ENCODE peak calls at places on chromosomes 12 and 14, in nine cellular contexts. G, J, H, T, Z, A, X, D and R are unnamed samples.

GRCh38 chr12:97541366-97541765 is 78.8 kb downstream of the RMST start:
- DNase-seq in G (no peak), J (no peak), H (no peak), T (no peak), Z (no peak), A (no peak), X (no peak), D (no peak), R (no peak)

GRCh38 chr14:70257526-70257925 is 68.8 kb upstream of the SLC8A3 start:
- DNase-seq in G (peak; percentile 60), J (no peak), H (peak; percentile 72), T (no peak), Z (peak; percentile 64), A (peak; percentile 36), X (peak; percentile 8), D (no peak), R (peak; percentile 10)

GRCh38 chr12:115308918-115309317 is 624.9 kb upstream of the TBX3 start:
- DNase-seq in G (no peak), J (no peak), H (no peak), T (no peak), Z (no peak), A (no peak), X (no peak), D (no peak), R (no peak)

GRCh38 chr14:85907536-85907935 is 377.6 kb downstream of the FLRT2 start:
- DNase-seq in G (no peak), J (no peak), H (peak; percentile 42), T (no peak), Z (no peak), A (peak; percentile 40), X (no peak), D (no peak), R (no peak)

GRCh38 chr12:111363578-111363977 is 5.3 kb downstream of the PHETA1 start:
- DNase-seq in G (no peak), J (peak; percentile 53), H (no peak), T (no peak), Z (no peak), A (no peak), X (no peak), D (no peak), R (no peak)

GRCh38 chr12:109222062-109222461 is 87.0 kb downstream of the FOXN4 start:
- DNase-seq in G (no peak), J (no peak), H (no peak), T (no peak), Z (no peak), A (no peak), X (no peak), D (no peak), R (no peak)

GRCh38 chr12:91819132-91819447 is 326.6 kb downstream of the BTG1 start:
- DNase-seq in G (no peak), J (no peak), H (no peak), T (peak; percentile 5), Z (no peak), A (no peak), X (no peak), D (no peak), R (no peak)

GRCh38 chr12:120639771-120640721 is at the start of gene CABP1:
- DNase-seq in G (no peak), J (no peak), H (peak; percentile 92), T (peak; percentile 55), Z (no peak), A (peak; percentile 85), X (no peak), D (peak; percentile 85), R (peak; percentile 83)

GRCh38 chr14:22558221-22558913 is 30.7 kb downstream of the DAD1 start:
- DNase-seq in G (no peak), J (no peak), H (peak; percentile 79), T (no peak), Z (no peak), A (peak; percentile 35), X (no peak), D (no peak), R (peak; percentile 71)

GRCh38 chr12:111404362-111405148 is 1.2 kb upstream of the SH2B3 start:
- DNase-seq in G (no peak), J (peak; percentile 58), H (peak; percentile 92), T (peak; percentile 71), Z (no peak), A (peak; percentile 57), X (no peak), D (peak; percentile 51), R (peak; percentile 81)

GRCh38 chr12:100688451-100688864 is 106.1 kb upstream of the ANO4 start:
- DNase-seq in G (no peak), J (peak; percentile 46), H (no peak), T (no peak), Z (no peak), A (no peak), X (no peak), D (no peak), R (no peak)

GRCh38 chr12:99960312-99960711 is 24.4 kb downstream of the ANKS1B start:
- DNase-seq in G (no peak), J (no peak), H (no peak), T (no peak), Z (peak; percentile 46), A (no peak), X (no peak), D (peak; percentile 16), R (no peak)

GRCh38 chr14:68616255-68616902 is 176.5 kb downstream of the ZFP36L1 start:
- DNase-seq in G (peak; percentile 37), J (peak; percentile 19), H (no peak), T (no peak), Z (peak; percentile 25), A (no peak), X (peak; percentile 7), D (no peak), R (peak; percentile 57)
- TF ChIP-seq EZH2phosphoT487 in G (no peak), J (no peak), H (no peak), T (no peak), Z (no peak), A (no peak), X (no peak), D (no peak), R (no peak)

DNA sequence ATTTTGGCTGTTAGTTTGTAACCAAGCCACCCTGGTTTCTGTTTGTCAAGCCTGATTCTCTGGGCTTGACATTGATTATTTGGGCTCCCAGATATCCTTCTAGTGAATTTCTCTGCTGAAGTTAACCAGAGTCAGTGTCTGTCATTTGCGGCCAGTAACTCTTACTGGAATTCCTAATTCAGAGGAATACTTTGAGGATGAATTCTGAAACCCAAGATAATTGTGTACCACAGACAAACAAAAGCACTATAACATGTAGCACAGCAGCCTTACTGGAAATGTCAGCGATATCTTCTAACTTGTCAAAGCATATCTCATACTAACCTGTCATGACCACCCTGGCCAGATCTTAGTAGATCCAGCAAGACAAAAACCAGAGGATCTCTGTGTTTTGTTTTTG is 84.4 kb upstream of the HIF1A start:
- DNase-seq in G (no peak), J (no peak), H (no peak), T (no peak), Z (no peak), A (no peak), X (no peak), D (no peak), R (no peak)
- H3K27ac ChIP-seq in G (no peak overlapping the region), J (no peak overlapping the region), H (peak overlapping the region; percentile 55), T (peak overlapping the region; percentile 43), Z (no peak overlapping the region), A (no peak overlapping the region), X (no peak overlapping the region), D (no peak overlapping the region), R (no peak overlapping the region)

DNA sequence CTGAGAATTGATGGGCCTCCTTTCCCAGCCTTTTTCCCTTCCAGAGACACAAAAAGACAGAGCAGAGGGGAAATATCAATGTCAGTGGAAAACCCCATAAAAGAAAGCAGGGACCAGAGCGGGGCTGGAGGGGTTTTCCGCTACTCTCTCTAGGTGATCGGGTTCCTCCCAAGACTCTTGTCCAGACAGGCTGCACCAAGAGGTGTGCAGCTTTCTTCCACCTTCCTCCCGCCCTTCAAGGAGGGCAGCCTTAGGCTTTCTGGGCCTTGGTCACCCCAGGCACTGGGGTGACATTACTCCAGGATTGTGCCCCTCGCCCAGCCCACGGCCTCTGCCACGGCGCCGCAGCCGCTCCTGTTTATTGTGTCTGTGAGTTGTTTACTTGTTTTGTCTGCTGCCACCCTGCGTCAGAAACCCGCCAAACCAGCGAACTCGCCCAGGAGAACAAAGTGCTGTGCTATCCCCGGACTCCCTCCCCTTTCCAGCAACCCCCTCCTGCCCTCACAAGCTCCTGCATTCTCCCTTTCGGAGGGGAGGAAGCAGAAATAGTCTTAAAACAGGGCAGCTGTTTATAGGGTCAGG is 6.7 kb upstream of the HOXC6 start:
- DNase-seq in G (no peak), J (peak; percentile 78), H (peak; percentile 86), T (no peak), Z (no peak), A (peak; percentile 74), X (no peak), D (no peak), R (peak; percentile 24)
- H3K4me2 ChIP-seq in G (peak overlapping the region; percentile 59), J (peak overlapping the region; percentile 94), H (peak overlapping the region; percentile 52), T (peak overlapping the region; percentile 90), Z (no peak overlapping the region), A (no peak overlapping the region), X (peak overlapping the region; percentile 52), D (no peak overlapping the region), R (peak overlapping the region; percentile 44)

GRCh38 chr12:10636611-10637010 is 23.2 kb upstream of the MAGOHB start:
- DNase-seq in G (no peak), J (no peak), H (peak; percentile 11), T (no peak), Z (peak; percentile 62), A (no peak), X (no peak), D (no peak), R (no peak)

GRCh38 chr12:10645910-10646309 is 27.9 kb downstream of the STYK1 start:
- DNase-seq in G (no peak), J (no peak), H (no peak), T (no peak), Z (no peak), A (no peak), X (no peak), D (no peak), R (no peak)

GRCh38 chr12:10636124-10636523 is 22.7 kb upstream of the MAGOHB start:
- DNase-seq in G (no peak), J (no peak), H (no peak), T (no peak), Z (no peak), A (no peak), X (no peak), D (no peak), R (no peak)

GRCh38 chr12:10638728-10639127 is 25.3 kb upstream of the MAGOHB start:
- DNase-seq in G (no peak), J (no peak), H (no peak), T (no peak), Z (no peak), A (no peak), X (no peak), D (no peak), R (no peak)

DNA sequence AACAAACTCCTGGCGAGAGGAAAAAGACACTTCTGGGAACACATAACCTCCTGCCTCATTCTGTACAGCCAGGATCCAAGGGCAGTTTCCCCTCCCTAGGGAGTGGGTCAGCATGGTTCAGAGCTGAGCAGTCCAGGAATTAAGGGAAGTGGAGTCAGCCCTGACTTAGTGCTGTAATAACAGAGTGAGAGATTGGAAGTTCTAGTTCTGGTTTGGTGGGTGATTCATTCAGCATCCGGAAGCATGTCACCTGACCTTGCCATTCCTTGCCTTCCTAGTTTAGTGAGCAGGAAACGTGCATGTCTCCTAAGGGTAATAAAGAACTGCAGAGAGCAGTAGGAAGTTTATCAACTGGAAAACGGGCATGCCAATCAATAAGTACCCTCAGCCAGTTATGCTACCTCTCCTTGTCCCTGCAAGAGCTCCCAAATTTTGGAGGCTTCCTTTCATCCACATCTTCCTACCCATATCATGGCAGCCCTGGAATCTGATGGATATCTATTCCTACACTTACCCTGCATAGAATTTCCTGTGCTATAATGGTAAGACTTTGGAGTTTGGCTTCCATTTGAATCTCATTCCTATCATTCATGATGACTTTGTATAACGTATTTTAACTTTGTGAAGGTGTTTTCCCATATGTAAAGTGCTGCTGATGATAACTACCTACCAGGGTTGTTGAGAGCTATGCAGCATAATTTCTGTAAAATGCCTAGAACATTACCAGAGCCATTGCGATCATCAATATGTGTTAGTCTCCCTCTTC is 28.5 kb upstream of the MAGOHB start:
- DNase-seq in G (no peak), J (peak; percentile 76), H (no peak), T (no peak), Z (peak; percentile 61), A (no peak), X (no peak), D (no peak), R (no peak)
- TF ChIP-seq EZH2phosphoT487 in G (no peak), J (no peak), H (no peak), T (no peak), Z (no peak), A (no peak), X (no peak), D (no peak), R (no peak)